ENCODE peak calls at places on chromosome 21, in six cellular contexts. R is upper lobe of right lung, W is heart left ventricle, A is cardiac muscle cell, J is fibroblast of mammary gland, C is left ventricle myocardium inferior. F is an unnamed sample.

GRCh38 chr21:25552856-25553255 is 54.4 kb downstream of the MRPL39 start:
- DNase-seq in R (no peak), W (no peak), A (no peak), J (no peak), C (no peak), F (no peak)

GRCh38 chr21:46371204-46372013 is 47.5 kb downstream of the PCNT start:
- DNase-seq in R (no peak), W (no peak), A (no peak), J (no peak), C (no peak), F (no peak)

GRCh38 chr21:15031790-15032357 is 32.9 kb downstream of the NRIP1 start:
- DNase-seq in R (no peak), W (no peak), A (no peak), J (peak), C (no peak), F (no peak)

GRCh38 chr21:29939859-29940245 is at the start of gene GRIK1:
- DNase-seq in R (no peak), W (no peak), A (no peak), J (peak), C (no peak), F (no peak)

GRCh38 chr21:37146320-37147225 is 73.5 kb downstream of the TTC3 start:
- DNase-seq in R (no peak), W (no peak), A (peak), J (no peak), C (no peak), F (no peak)

GRCh38 chr21:16085436-16085835 is 355.7 kb downstream of the USP25 start:
- DNase-seq in R (no peak), W (no peak), A (no peak), J (peak), C (no peak), F (no peak)

GRCh38 chr21:16194851-16195251 is 465.1 kb downstream of the USP25 start:
- DNase-seq in R (no peak), W (no peak), A (peak), J (peak), C (no peak), F (no peak)

GRCh38 chr21:15775981-15776380 is 46.2 kb downstream of the USP25 start:
- DNase-seq in R (no peak), W (no peak), A (peak), J (peak), C (no peak), F (peak)

GRCh38 chr21:21232320-21232719 is 234.1 kb downstream of the NCAM2 start:
- DNase-seq in R (no peak), W (no peak), A (peak), J (peak), C (no peak), F (peak)

GRCh38 chr21:45923146-45923545 is 58.4 kb upstream of the COL6A1 start:
- DNase-seq in R (peak), W (peak), A (peak), J (peak), C (peak), F (peak)

GRCh38 chr21:39367783-39368182 is 18.9 kb upstream of the HMGN1 start:
- DNase-seq in R (no peak), W (no peak), A (no peak), J (no peak), C (no peak), F (no peak)

GRCh38 chr21:39377444-39378050 is 28.7 kb upstream of the HMGN1 start:
- DNase-seq in R (no peak), W (no peak), A (peak), J (no peak), C (no peak), F (no peak)

GRCh38 chr21:39375446-39375845 is 26.6 kb upstream of the HMGN1 start:
- DNase-seq in R (no peak), W (no peak), A (no peak), J (no peak), C (no peak), F (no peak)

GRCh38 chr21:39374046-39374445 is 25.2 kb upstream of the HMGN1 start:
- DNase-seq in R (no peak), W (no peak), A (no peak), J (no peak), C (no peak), F (no peak)

GRCh38 chr21:39373634-39374033 is 24.7 kb upstream of the HMGN1 start:
- DNase-seq in R (no peak), W (no peak), A (peak), J (peak), C (no peak), F (no peak)
- TF ChIP-seq CTCF in R (peak), W (peak), A (peak), J (peak), C (peak), F (peak)

GRCh38 chr21:34745557-34746255 is 76.9 kb downstream of the CLIC6 start:
- DNase-seq in R (peak), W (peak), A (peak), J (peak), C (peak), F (peak)
- H3K4me3 ChIP-seq in R (peak), W (no peak), A (no peak), J (no peak), C (peak), F (peak)

DNA sequence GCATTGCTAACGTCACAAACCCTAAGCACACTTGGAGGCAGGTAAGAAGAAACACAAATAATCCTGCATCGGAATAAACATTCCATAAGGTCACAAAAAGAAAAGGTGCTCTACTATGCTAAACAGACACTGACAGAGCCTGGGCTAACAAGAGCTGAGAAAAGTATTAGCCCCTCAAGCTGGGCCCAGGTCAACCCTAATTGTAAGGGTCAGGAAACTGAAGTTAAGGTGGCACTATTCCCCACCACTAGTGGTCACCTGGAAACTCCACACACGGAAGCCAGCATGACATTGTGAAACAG is 1.3 kb downstream of the PTTG1IP start:
- DNase-seq in R (no peak), W (no peak), A (no peak), J (no peak), C (no peak), F (no peak)
- TF ChIP-seq CTCF in R (no peak), W (no peak), A (no peak), J (no peak), C (no peak), F (no peak)

DNA sequence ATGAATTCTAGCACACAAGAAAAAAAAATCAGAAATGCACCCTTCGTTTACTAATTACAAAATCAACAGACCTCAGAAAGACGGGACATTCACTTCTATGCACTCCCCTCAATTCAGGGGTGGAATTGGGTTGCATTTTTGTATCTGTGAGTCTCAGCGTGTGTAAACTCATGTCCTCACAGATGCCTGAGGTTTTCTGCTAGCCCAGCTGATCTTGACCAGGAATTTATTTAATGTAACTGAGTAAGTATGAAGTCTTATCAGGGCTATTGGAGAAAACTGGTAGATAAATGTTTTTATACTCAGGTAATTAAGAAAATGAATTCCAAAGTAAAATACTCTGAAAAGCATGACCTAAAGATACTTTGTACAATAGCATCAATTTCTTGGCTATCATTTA is 167.7 kb downstream of the RUNX1 start:
- DNase-seq in R (no peak), W (no peak), A (peak), J (peak), C (no peak), F (no peak)
- H3K4me3 ChIP-seq in R (peak), W (no peak), A (no peak), J (no peak), C (no peak), F (peak)

DNA sequence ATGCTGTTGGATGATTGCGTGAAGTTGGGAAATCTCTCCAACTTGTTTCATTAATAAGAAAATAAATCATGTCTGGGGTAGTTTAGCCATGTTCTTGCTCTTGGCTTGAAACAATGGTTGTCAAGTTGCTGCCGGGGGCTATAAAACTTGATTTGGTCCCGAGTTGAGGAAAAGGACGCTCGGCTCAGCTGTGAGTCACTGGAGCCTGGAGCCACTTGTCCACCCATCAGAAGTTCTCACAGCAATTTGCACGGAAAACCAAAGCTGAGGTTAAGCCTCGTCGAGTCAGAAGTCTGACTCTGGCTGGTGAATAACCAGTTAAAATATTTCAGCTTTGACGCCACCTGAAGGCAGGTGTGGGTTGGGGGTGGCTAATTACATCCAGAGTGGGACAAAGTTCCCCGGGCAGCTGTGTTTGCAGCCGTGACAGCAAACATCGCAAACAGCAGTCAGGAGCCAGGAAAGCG is 19.7 kb upstream of the RIPK4 start:
- DNase-seq in R (no peak), W (no peak), A (no peak), J (no peak), C (no peak), F (no peak)
- TF ChIP-seq CTCF in R (no peak), W (no peak), A (no peak), J (no peak), C (no peak), F (no peak)

DNA sequence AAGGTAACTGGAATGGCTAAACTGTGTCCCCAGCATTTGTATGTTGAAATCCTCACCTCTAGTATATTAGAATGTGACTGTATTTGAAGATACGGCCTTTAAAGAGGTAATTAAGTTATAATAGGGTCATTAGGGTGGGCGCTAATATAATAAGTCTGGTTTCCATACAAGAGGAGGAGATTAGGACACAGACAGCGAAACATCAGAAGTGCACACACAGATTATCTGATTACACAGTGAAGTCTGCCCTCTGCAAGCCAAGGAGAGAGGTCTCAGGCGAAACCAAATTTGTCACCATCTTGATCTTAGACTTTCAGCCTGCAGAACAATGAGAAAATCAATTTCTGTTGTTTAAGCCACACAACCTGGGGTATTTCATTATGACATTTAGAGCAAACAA is 2233.1 kb downstream of the MRPL39 start:
- DNase-seq in R (no peak), W (no peak), A (no peak), J (no peak), C (no peak), F (no peak)
- H3K4me3 ChIP-seq in R (no peak), W (no peak), A (no peak), J (no peak), C (no peak), F (no peak)